ENCODE peak calls at places on chromosomes 2 and 18, in five cellular contexts. E, Q, N, W and F are unnamed samples.

GRCh38 chr2:197234792-197235191 is 75.8 kb downstream of the ANKRD44 start:
- DNase-seq in E (no peak), Q (no peak), N (no peak), W (no peak), F (no peak)

GRCh38 chr18:46734981-46735380 is 21.9 kb downstream of the ST8SIA5 start:
- DNase-seq in E (no peak), Q (no peak), N (no peak), W (no peak), F (no peak)

GRCh38 chr2:194619368-194619767 is 1037.7 kb upstream of the SLC39A10 start:
- DNase-seq in E (no peak), Q (no peak), N (no peak), W (no peak), F (no peak)

GRCh38 chr2:132550285-132550684 is 119.7 kb downstream of the LYPD1 start:
- DNase-seq in E (no peak), Q (no peak), N (peak; percentile 38), W (no peak), F (no peak)

GRCh38 chr18:77068321-77068841 is 64.2 kb downstream of the MBP start:
- DNase-seq in E (no peak), Q (peak; percentile 64), N (no peak), W (peak; percentile 64), F (peak; percentile 59)

GRCh38 chr2:131041402-131042160 is 51.7 kb downstream of the FAM168B start:
- DNase-seq in E (no peak), Q (no peak), N (no peak), W (no peak), F (peak; percentile 36)

GRCh38 chr2:42917374-42918017 is 125.1 kb upstream of the HAAO start:
- DNase-seq in E (no peak), Q (no peak), N (no peak), W (peak; percentile 94), F (no peak)

GRCh38 chr2:219306047-219306446 is 3.2 kb downstream of the PTPRN start:
- DNase-seq in E (no peak), Q (no peak), N (no peak), W (no peak), F (no peak)

GRCh38 chr2:113211226-113212105 is 37.7 kb downstream of the PSD4 start:
- DNase-seq in E (no peak), Q (no peak), N (no peak), W (peak; percentile 24), F (no peak)

GRCh38 chr2:185689906-185690539 is 48.6 kb upstream of the FSIP2 start:
- DNase-seq in E (no peak), Q (no peak), N (no peak), W (peak; percentile 60), F (no peak)

GRCh38 chr2:241612156-241613017 is 24.6 kb downstream of the THAP4 start:
- DNase-seq in E (no peak), Q (no peak), N (no peak), W (no peak), F (no peak)

GRCh38 chr2:54549912-54550518 is 93.9 kb downstream of the SPTBN1 start:
- DNase-seq in E (no peak), Q (no peak), N (no peak), W (no peak), F (no peak)

GRCh38 chr18:10405014-10405493 is 49.4 kb upstream of the APCDD1 start:
- DNase-seq in E (no peak), Q (no peak), N (no peak), W (no peak), F (no peak)

GRCh38 chr18:36247036-36247435 is 50.5 kb upstream of the FHOD3 start:
- DNase-seq in E (no peak), Q (no peak), N (no peak), W (peak; percentile 32), F (no peak)